ENCODE peak calls at places on chromosomes 4 and X, in five cellular contexts. I is NCI-H1092 treated with DMSO at 0.1 percent for 48 hours, H is T-cell, F is Calu3, L is substantia nigra. P is an unnamed sample.

GRCh38 chr4:74433541-74434172 is 11.3 kb upstream of the AREG start:
- DNase-seq in I (no peak), H (no peak), F (no peak), L (no peak), P (no peak)

GRCh38 chr4:94036964-94037363 is 170.7 kb upstream of the SMARCAD1 start:
- DNase-seq in I (no peak), H (no peak), F (no peak), L (no peak), P (no peak)

GRCh38 chrX:119040432-119040831 is 32.4 kb upstream of the CT47C1 start:
- DNase-seq in I (no peak), H (no peak), F (no peak), L (no peak), P (no peak)

GRCh38 chr4:56128231-56128630 is 179.5 kb downstream of the CEP135 start:
- DNase-seq in I (no peak), H (no peak), F (no peak), L (no peak), P (no peak)

GRCh38 chr4:24557036-24558022 is 27.0 kb downstream of the DHX15 start:
- DNase-seq in I (no peak), H (no peak), F (no peak), L (no peak), P (no peak)

GRCh38 chr4:89298788-89299152 is 8.8 kb downstream of the GPRIN3 start:
- DNase-seq in I (no peak), H (peak; percentile 24), F (no peak), L (no peak), P (no peak)

GRCh38 chr4:52368895-52369294 is 290.2 kb downstream of the USP46 start:
- DNase-seq in I (peak; percentile 69), H (no peak), F (no peak), L (no peak), P (no peak)

GRCh38 chr4:177250056-177250696 is 59.5 kb upstream of the NEIL3 start:
- DNase-seq in I (peak; percentile 70), H (peak; percentile 61), F (peak; percentile 74), L (peak; percentile 72), P (no peak)

GRCh38 chr4:161003418-161004057 is 1160.3 kb downstream of the FSTL5 start:
- DNase-seq in I (no peak), H (no peak), F (no peak), L (no peak), P (no peak)

GRCh38 chr4:145619639-145619996 is 433 bp downstream of the MMAA start:
- DNase-seq in I (peak; percentile 70), H (peak; percentile 23), F (peak; percentile 74), L (peak; percentile 44), P (no peak)

GRCh38 chrX:149469406-149469805 is 35.7 kb downstream of the IDS start:
- DNase-seq in I (no peak), H (no peak), F (no peak), L (no peak), P (no peak)

GRCh38 chr4:65623509-65623908 is 46.8 kb downstream of the EPHA5 start:
- DNase-seq in I (no peak), H (no peak), F (no peak), L (no peak), P (no peak)

GRCh38 chr4:34464196-34464595 is 1780.1 kb downstream of the ARAP2 start:
- DNase-seq in I (no peak), H (no peak), F (no peak), L (no peak), P (no peak)